ENCODE peak calls at places on chromosome X, in seven cellular contexts. M is mammary epithelial cell, F is endodermal cell, Z is neural progenitor cell, V is uterus, E is lower lobe of right lung, S is H9. L is an unnamed sample.

GRCh38 chrX:10111364-10112148 is 45.2 kb upstream of the CLCN4 start:
- DNase-seq in M (no peak), F (no peak), Z (no peak), V (no peak), E (no peak), S (no peak), L (no peak)

GRCh38 chrX:68822641-68823410 is 6.0 kb upstream of the EFNB1 start:
- DNase-seq in M (no peak), F (peak), Z (peak), V (peak), E (no peak), S (peak), L (no peak)

GRCh38 chrX:47204970-47205369 is 11.3 kb downstream of the UBA1 start:
- DNase-seq in M (no peak), F (no peak), Z (peak), V (no peak), E (no peak), S (no peak), L (no peak)

GRCh38 chrX:150664290-150664689 is 28.9 kb upstream of the MTMR1 start:
- DNase-seq in M (no peak), F (no peak), Z (no peak), V (no peak), E (peak), S (no peak), L (peak)

GRCh38 chrX:139932077-139932900 is 564 bp downstream of the ATP11C start:
- DNase-seq in M (peak), F (no peak), Z (peak), V (peak), E (peak), S (no peak), L (no peak)

GRCh38 chrX:130555341-130555740 is 153.6 kb downstream of the RBMX2 start:
- DNase-seq in M (no peak), F (no peak), Z (no peak), V (no peak), E (no peak), S (no peak), L (no peak)

GRCh38 chrX:12758291-12758690 is 32.9 kb upstream of the PRPS2 start:
- DNase-seq in M (peak), F (no peak), Z (no peak), V (no peak), E (no peak), S (no peak), L (no peak)

GRCh38 chrX:69153060-69153730 is 12.1 kb downstream of the PJA1 start:
- DNase-seq in M (no peak), F (peak), Z (peak), V (peak), E (no peak), S (peak), L (peak)

GRCh38 chrX:132171478-132171877 is 43.7 kb upstream of the FRMD7 start:
- DNase-seq in M (no peak), F (no peak), Z (no peak), V (no peak), E (no peak), S (no peak), L (no peak)

GRCh38 chrX:28099166-28099565 is 117.9 kb upstream of the DCAF8L1 start:
- DNase-seq in M (no peak), F (no peak), Z (no peak), V (no peak), E (no peak), S (no peak), L (no peak)

GRCh38 chrX:114906978-114907510 is 110.4 kb downstream of the IL13RA2 start:
- DNase-seq in M (no peak), F (peak), Z (peak), V (no peak), E (no peak), S (peak), L (no peak)

GRCh38 chrX:46125139-46125538 is 420.1 kb downstream of the ZNF674 start:
- DNase-seq in M (no peak), F (no peak), Z (no peak), V (no peak), E (no peak), S (no peak), L (no peak)

GRCh38 chrX:108029928-108030711 is 14.7 kb upstream of the VSIG1 start:
- DNase-seq in M (no peak), F (no peak), Z (no peak), V (no peak), E (no peak), S (no peak), L (no peak)

GRCh38 chrX:9678215-9678980 is 87.2 kb downstream of the GPR143 start:
- DNase-seq in M (no peak), F (no peak), Z (no peak), V (no peak), E (no peak), S (no peak), L (no peak)

GRCh38 chrX:23902419-23902818 is 5.3 kb downstream of the APOO start:
- DNase-seq in M (peak), F (no peak), Z (peak), V (no peak), E (no peak), S (no peak), L (no peak)

GRCh38 chrX:106780259-106780658 is 22.2 kb upstream of the TBC1D8B start:
- DNase-seq in M (peak), F (no peak), Z (no peak), V (no peak), E (no peak), S (no peak), L (no peak)

GRCh38 chrX:106780664-106781377 is 21.7 kb upstream of the TBC1D8B start:
- DNase-seq in M (no peak), F (no peak), Z (peak), V (no peak), E (no peak), S (no peak), L (no peak)

GRCh38 chrX:106783716-106784115 is 18.8 kb upstream of the TBC1D8B start:
- DNase-seq in M (no peak), F (peak), Z (peak), V (no peak), E (no peak), S (peak), L (no peak)
- H3K27ac ChIP-seq in M (no peak), F (no peak), Z (no peak), V (no peak), E (no peak), S (no peak), L (no peak)

DNA sequence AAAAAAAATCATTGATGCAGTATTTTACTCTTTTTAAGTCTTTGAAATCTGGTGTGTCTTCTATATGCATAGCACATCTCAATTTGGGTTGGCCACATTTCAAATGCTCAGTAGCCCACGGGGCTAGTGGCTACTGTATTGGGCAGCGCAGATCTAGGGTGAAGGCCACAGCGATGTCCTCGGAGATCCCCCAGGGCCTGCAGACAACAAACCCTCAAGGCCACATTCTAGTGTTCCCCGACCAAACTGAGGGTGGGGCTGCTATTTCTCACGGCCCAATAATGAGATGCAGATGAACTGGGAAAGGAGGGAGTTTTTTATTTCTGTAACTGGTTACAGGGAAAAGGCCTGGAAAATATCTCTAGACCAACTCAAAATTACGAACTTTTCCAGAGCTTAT is 23.6 kb downstream of the NYX start:
- DNase-seq in M (no peak), F (no peak), Z (no peak), V (no peak), E (no peak), S (no peak), L (no peak)
- H3K27ac ChIP-seq in M (no peak), F (no peak), Z (no peak), V (no peak), E (no peak), S (no peak), L (no peak)

GRCh38 chrX:66675541-66675940 is 36.7 kb upstream of the EDA2R start:
- DNase-seq in M (no peak), F (no peak), Z (no peak), V (no peak), E (no peak), S (no peak), L (no peak)
- H3K27ac ChIP-seq in M (no peak), F (no peak), Z (no peak), V (no peak), E (no peak), S (no peak), L (no peak)

GRCh38 chrX:72121381-72121780 is 10.3 kb downstream of the RTL5 start:
- DNase-seq in M (peak), F (peak), Z (no peak), V (peak), E (peak), S (no peak), L (no peak)
- H3K27ac ChIP-seq in M (no peak), F (no peak), Z (no peak), V (peak), E (peak), S (no peak), L (no peak)

GRCh38 chrX:149508467-149508866 is 3.4 kb upstream of the IDS start:
- DNase-seq in M (no peak), F (no peak), Z (no peak), V (no peak), E (no peak), S (no peak), L (no peak)

GRCh38 chrX:149512225-149512885 is 7.2 kb upstream of the IDS start:
- DNase-seq in M (peak), F (peak), Z (peak), V (peak), E (peak), S (peak), L (peak)

GRCh38 chrX:149510386-149510785 is 5.3 kb upstream of the IDS start:
- DNase-seq in M (no peak), F (no peak), Z (peak), V (no peak), E (no peak), S (no peak), L (no peak)

GRCh38 chrX:149513713-149514427 is 8.8 kb upstream of the IDS start:
- DNase-seq in M (no peak), F (no peak), Z (no peak), V (no peak), E (no peak), S (no peak), L (no peak)

GRCh38 chrX:149511081-149511480 is 6.0 kb upstream of the IDS start:
- DNase-seq in M (peak), F (no peak), Z (no peak), V (no peak), E (no peak), S (no peak), L (no peak)
- H3K27ac ChIP-seq in M (no peak), F (no peak), Z (no peak), V (no peak), E (no peak), S (no peak), L (no peak)

GRCh38 chrX:134544614-134545255 is 84.8 kb downstream of the HPRT1 start:
- DNase-seq in M (no peak), F (peak), Z (peak), V (no peak), E (no peak), S (peak), L (no peak)

GRCh38 chrX:134543201-134543797 is 83.3 kb downstream of the HPRT1 start:
- DNase-seq in M (no peak), F (no peak), Z (no peak), V (no peak), E (no peak), S (no peak), L (no peak)

GRCh38 chrX:134542485-134542884 is 82.5 kb downstream of the HPRT1 start:
- DNase-seq in M (peak), F (peak), Z (no peak), V (no peak), E (no peak), S (no peak), L (no peak)

GRCh38 chrX:134545524-134545923 is 85.6 kb downstream of the HPRT1 start:
- DNase-seq in M (no peak), F (peak), Z (no peak), V (no peak), E (no peak), S (no peak), L (no peak)

GRCh38 chrX:134544189-134544588 is 84.2 kb downstream of the HPRT1 start:
- DNase-seq in M (no peak), F (no peak), Z (no peak), V (no peak), E (no peak), S (no peak), L (no peak)
- H3K27ac ChIP-seq in M (no peak), F (no peak), Z (no peak), V (peak), E (no peak), S (no peak), L (no peak)

GRCh38 chrX:53422915-53423268 is 219 bp downstream of the RIBC1 start:
- DNase-seq in M (no peak), F (no peak), Z (no peak), V (no peak), E (no peak), S (no peak), L (no peak)
- H3K27ac ChIP-seq in M (peak), F (peak), Z (no peak), V (peak), E (peak), S (no peak), L (no peak)

DNA sequence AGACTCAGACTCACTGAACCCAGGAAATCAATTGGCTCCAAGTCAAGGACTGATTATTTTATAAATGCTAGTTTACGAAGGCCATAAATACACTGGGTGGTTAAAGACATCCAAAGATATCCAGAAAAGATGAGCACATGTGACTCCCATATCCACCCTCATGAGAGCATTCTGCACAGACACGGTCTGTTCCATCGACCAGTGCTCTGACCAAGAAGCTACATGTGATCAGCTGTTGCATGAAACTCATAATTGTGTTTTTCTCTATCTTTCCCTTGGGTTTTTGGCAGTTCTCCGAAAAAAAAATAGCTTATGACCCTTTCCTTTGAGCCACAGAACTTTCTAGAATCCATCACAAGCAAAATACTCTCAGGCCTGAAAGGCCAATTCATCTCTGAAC is 2.7 kb upstream of the PIR start:
- DNase-seq in M (no peak), F (no peak), Z (no peak), V (no peak), E (no peak), S (no peak), L (no peak)
- H3K27ac ChIP-seq in M (no peak), F (no peak), Z (no peak), V (no peak), E (no peak), S (no peak), L (no peak)